ENCODE peak calls at places on chromosome 17, in ten cellular contexts. W, I, L, R, O, C, E, A, Y and Q are unnamed samples.

GRCh38 chr17:63395075-63395815 is 50.9 kb downstream of the CYB561 start:
- DNase-seq in W (no peak), I (no peak), L (no peak), R (no peak), O (no peak), C (peak), E (peak), A (no peak), Y (no peak), Q (no peak)

GRCh38 chr17:27368971-27369370 is 75.1 kb downstream of the WSB1 start:
- DNase-seq in W (no peak), I (no peak), L (no peak), R (no peak), O (no peak), C (no peak), E (no peak), A (no peak), Y (no peak), Q (no peak)

GRCh38 chr17:61149862-61150362 is 249.7 kb upstream of the TBX2 start:
- DNase-seq in W (no peak), I (no peak), L (no peak), R (no peak), O (peak), C (no peak), E (no peak), A (no peak), Y (no peak), Q (no peak)

GRCh38 chr17:32350662-32351418 is 883 bp downstream of the ZNF207 start:
- DNase-seq in W (no peak), I (peak), L (no peak), R (peak), O (no peak), C (peak), E (peak), A (no peak), Y (peak), Q (no peak)

GRCh38 chr17:5870231-5870953 is 199.8 kb upstream of the WSCD1 start:
- DNase-seq in W (no peak), I (no peak), L (peak), R (no peak), O (no peak), C (no peak), E (peak), A (no peak), Y (no peak), Q (no peak)

GRCh38 chr17:55433029-55433628 is 11.5 kb upstream of the MMD start:
- DNase-seq in W (no peak), I (no peak), L (no peak), R (no peak), O (no peak), C (no peak), E (peak), A (peak), Y (no peak), Q (no peak)

GRCh38 chr17:57740225-57740528 is 4.9 kb downstream of the CCDC182 start:
- DNase-seq in W (no peak), I (no peak), L (no peak), R (no peak), O (no peak), C (no peak), E (no peak), A (no peak), Y (no peak), Q (no peak)

GRCh38 chr17:2055494-2056220 is 754 bp downstream of the HIC1 start:
- DNase-seq in W (no peak), I (no peak), L (no peak), R (no peak), O (no peak), C (peak), E (peak), A (no peak), Y (peak), Q (peak)

GRCh38 chr17:78748730-78749317 is 33.2 kb downstream of the CYTH1 start:
- DNase-seq in W (no peak), I (no peak), L (no peak), R (peak), O (no peak), C (peak), E (peak), A (no peak), Y (peak), Q (peak)

GRCh38 chr17:12024332-12024731 is 3.7 kb downstream of the MAP2K4 start:
- DNase-seq in W (no peak), I (no peak), L (no peak), R (no peak), O (no peak), C (peak), E (peak), A (peak), Y (no peak), Q (no peak)

GRCh38 chr17:8413321-8413720 is 15.7 kb upstream of the RNF222 start:
- DNase-seq in W (no peak), I (no peak), L (no peak), R (no peak), O (no peak), C (no peak), E (no peak), A (no peak), Y (no peak), Q (no peak)

GRCh38 chr17:77475012-77475976 is 334.5 kb downstream of the SEC14L1 start:
- DNase-seq in W (no peak), I (no peak), L (no peak), R (peak), O (no peak), C (peak), E (peak), A (no peak), Y (peak), Q (peak)

GRCh38 chr17:77237232-77238008 is 96.7 kb downstream of the SEC14L1 start:
- DNase-seq in W (no peak), I (no peak), L (no peak), R (no peak), O (no peak), C (peak), E (no peak), A (no peak), Y (no peak), Q (no peak)

GRCh38 chr17:57328109-57328882 is 72.0 kb downstream of the MSI2 start:
- DNase-seq in W (no peak), I (no peak), L (no peak), R (no peak), O (no peak), C (no peak), E (no peak), A (no peak), Y (no peak), Q (no peak)

GRCh38 chr17:77770331-77771105 is 188.0 kb upstream of the TNRC6C start:
- DNase-seq in W (no peak), I (no peak), L (no peak), R (no peak), O (no peak), C (peak), E (peak), A (no peak), Y (no peak), Q (no peak)

GRCh38 chr17:2054262-2054739 is 602 bp upstream of the HIC1 start:
- DNase-seq in W (no peak), I (no peak), L (peak), R (no peak), O (peak), C (no peak), E (peak), A (no peak), Y (peak), Q (peak)

GRCh38 chr17:78486228-78486802 is 90.9 kb downstream of the DNAH17 start:
- DNase-seq in W (no peak), I (no peak), L (no peak), R (no peak), O (no peak), C (no peak), E (no peak), A (no peak), Y (no peak), Q (no peak)

GRCh38 chr17:71111460-71111859 is 942.1 kb downstream of the KCNJ2 start:
- DNase-seq in W (no peak), I (no peak), L (no peak), R (no peak), O (no peak), C (no peak), E (no peak), A (no peak), Y (no peak), Q (no peak)

GRCh38 chr17:65057520-65058075 is 1.1 kb upstream of the GNA13 start:
- DNase-seq in W (no peak), I (no peak), L (no peak), R (no peak), O (no peak), C (no peak), E (no peak), A (no peak), Y (no peak), Q (no peak)

GRCh38 chr17:44360144-44360533 is 3.5 kb downstream of the FAM171A2 start:
- DNase-seq in W (no peak), I (peak), L (no peak), R (no peak), O (no peak), C (no peak), E (no peak), A (no peak), Y (no peak), Q (no peak)

GRCh38 chr17:4858068-4858879 is 25.1 kb downstream of the MINK1 start:
- DNase-seq in W (peak), I (peak), L (peak), R (no peak), O (no peak), C (no peak), E (peak), A (no peak), Y (no peak), Q (no peak)

GRCh38 chr17:36608794-36609497 is 7.6 kb downstream of the MRM1 start:
- DNase-seq in W (peak), I (no peak), L (peak), R (peak), O (peak), C (peak), E (peak), A (peak), Y (no peak), Q (no peak)

GRCh38 chr17:49341356-49341755 is 20.7 kb downstream of the ZNF652 start:
- DNase-seq in W (no peak), I (no peak), L (no peak), R (no peak), O (no peak), C (no peak), E (no peak), A (no peak), Y (no peak), Q (no peak)

GRCh38 chr17:12352127-12352526 is 313.6 kb upstream of the MYOCD start:
- DNase-seq in W (no peak), I (no peak), L (no peak), R (no peak), O (no peak), C (no peak), E (no peak), A (no peak), Y (no peak), Q (no peak)

GRCh38 chr17:67759355-67760171 is 41.8 kb downstream of the NOL11 start:
- DNase-seq in W (no peak), I (no peak), L (no peak), R (peak), O (no peak), C (peak), E (peak), A (no peak), Y (no peak), Q (no peak)

GRCh38 chr17:975321-975982 is 4.1 kb downstream of the NXN start:
- DNase-seq in W (no peak), I (no peak), L (no peak), R (no peak), O (no peak), C (peak), E (peak), A (no peak), Y (no peak), Q (no peak)

GRCh38 chr17:49021095-49021767 is 24.0 kb downstream of the IGF2BP1 start:
- DNase-seq in W (no peak), I (no peak), L (peak), R (no peak), O (no peak), C (peak), E (peak), A (no peak), Y (no peak), Q (no peak)

GRCh38 chr17:34710226-34710625 is 130.8 kb downstream of the TMEM132E start:
- DNase-seq in W (no peak), I (no peak), L (peak), R (no peak), O (no peak), C (no peak), E (no peak), A (no peak), Y (no peak), Q (no peak)

GRCh38 chr17:50626037-50626574 is 8.6 kb upstream of the ABCC3 start:
- DNase-seq in W (no peak), I (no peak), L (peak), R (peak), O (peak), C (peak), E (peak), A (peak), Y (peak), Q (peak)

GRCh38 chr17:27407916-27408846 is 48.1 kb upstream of the KSR1 start:
- DNase-seq in W (no peak), I (no peak), L (no peak), R (no peak), O (no peak), C (peak), E (peak), A (peak), Y (no peak), Q (peak)

GRCh38 chr17:57257213-57257873 is 1.0 kb downstream of the MSI2 start:
- DNase-seq in W (no peak), I (no peak), L (no peak), R (peak), O (no peak), C (no peak), E (no peak), A (no peak), Y (peak), Q (no peak)

GRCh38 chr17:81200695-81201580 is 21.8 kb downstream of the CEP131 start:
- DNase-seq in W (peak), I (peak), L (no peak), R (peak), O (no peak), C (peak), E (peak), A (peak), Y (peak), Q (no peak)

GRCh38 chr17:64006361-64007088 is 8.4 kb downstream of the PRR29 start:
- DNase-seq in W (no peak), I (no peak), L (peak), R (no peak), O (no peak), C (no peak), E (no peak), A (no peak), Y (no peak), Q (peak)